ENCODE peak calls at places on chromosome 21, in ten cellular contexts. W is astrocyte of the spinal cord, E is hepatocyte, A is heart left ventricle, V is sigmoid colon, Z is kidney epithelial cell, F is stomach, J is GM12865, B is foreskin keratinocyte, U is GM20000. L is an unnamed sample.

GRCh38 chr21:16418211-16418610 is 688.4 kb downstream of the USP25 start:
- DNase-seq in W (peak; percentile 48), E (no peak), A (no peak), V (no peak), Z (no peak), F (no peak), J (no peak), B (peak; percentile 35), U (no peak), L (no peak)

GRCh38 chr21:15242906-15243305 is 178.1 kb upstream of the NRIP1 start:
- DNase-seq in W (no peak), E (no peak), A (no peak), V (no peak), Z (no peak), F (no peak), J (no peak), B (no peak), U (no peak), L (no peak)

GRCh38 chr21:42107881-42108553 is 36.9 kb downstream of the UMODL1 start:
- DNase-seq in W (peak; percentile 57), E (peak; percentile 88), A (peak; percentile 79), V (no peak), Z (no peak), F (peak; percentile 67), J (peak; percentile 88), B (peak; percentile 71), U (peak; percentile 90), L (no peak)

GRCh38 chr21:46599251-46599572 is 5.7 kb downstream of the S100B start:
- DNase-seq in W (peak; percentile 88), E (peak; percentile 79), A (no peak), V (no peak), Z (peak; percentile 87), F (no peak), J (no peak), B (no peak), U (peak; percentile 16), L (peak; percentile 80)

GRCh38 chr21:46412521-46413364 is 45.9 kb upstream of the DIP2A start:
- DNase-seq in W (no peak), E (no peak), A (peak; percentile 21), V (peak; percentile 55), Z (no peak), F (no peak), J (no peak), B (no peak), U (no peak), L (no peak)

GRCh38 chr21:26918318-26919065 is 48.4 kb downstream of the ADAMTS5 start:
- DNase-seq in W (peak; percentile 9), E (no peak), A (no peak), V (no peak), Z (no peak), F (no peak), J (no peak), B (no peak), U (no peak), L (no peak)

GRCh38 chr21:26849428-26850115 is 4.4 kb upstream of the ADAMTS1 start:
- DNase-seq in W (peak; percentile 75), E (peak; percentile 74), A (no peak), V (no peak), Z (no peak), F (no peak), J (peak; percentile 39), B (peak; percentile 37), U (no peak), L (no peak)

GRCh38 chr21:41765393-41765950 is 1.4 kb downstream of the RIPK4 start:
- DNase-seq in W (no peak), E (no peak), A (no peak), V (peak; percentile 29), Z (no peak), F (no peak), J (no peak), B (peak; percentile 20), U (no peak), L (no peak)

GRCh38 chr21:43816611-43817071 is 27.3 kb downstream of the RRP1 start:
- DNase-seq in W (no peak), E (no peak), A (peak; percentile 52), V (no peak), Z (no peak), F (no peak), J (no peak), B (no peak), U (no peak), L (no peak)
- TF ChIP-seq CTCF in W (peak; percentile 20), E (no peak), A (no peak), V (no peak), Z (no peak), F (no peak), J (no peak), B (no peak), U (peak; percentile 2), L (peak; percentile 14)

GRCh38 chr21:22364163-22364562 is 1366.0 kb downstream of the NCAM2 start:
- DNase-seq in W (no peak), E (no peak), A (no peak), V (no peak), Z (no peak), F (no peak), J (no peak), B (no peak), U (no peak), L (no peak)
- TF ChIP-seq CTCF in W (no peak), E (no peak), A (no peak), V (no peak), Z (no peak), F (no peak), J (no peak), B (no peak), U (no peak), L (no peak)

DNA sequence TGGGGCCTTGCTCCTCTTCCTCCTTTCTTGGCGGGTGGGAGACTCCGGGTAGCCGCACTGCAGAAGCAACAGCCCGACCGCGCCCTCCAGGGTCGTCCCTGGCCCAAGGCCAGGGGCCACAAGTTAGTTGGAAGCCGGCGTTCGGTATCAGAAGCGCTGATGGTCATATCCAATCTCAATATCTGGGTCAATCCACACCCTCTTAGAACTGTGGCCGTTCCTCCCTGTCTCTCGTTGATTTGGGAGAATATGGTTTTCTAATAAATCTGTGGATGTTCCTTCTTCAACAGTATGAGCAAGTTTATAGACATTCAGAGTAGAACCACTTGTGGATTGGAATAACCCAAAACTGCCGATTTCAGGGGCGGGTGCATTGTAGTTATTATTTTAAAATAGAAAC is 2.5 kb downstream of the OLIG2 start:
- DNase-seq in W (no peak), E (no peak), A (no peak), V (peak; percentile 48), Z (no peak), F (no peak), J (no peak), B (no peak), U (peak; percentile 34), L (no peak)
- TF ChIP-seq CTCF in W (no peak), E (no peak), A (no peak), V (no peak), Z (no peak), F (no peak), J (no peak), B (no peak), U (no peak), L (no peak)

DNA sequence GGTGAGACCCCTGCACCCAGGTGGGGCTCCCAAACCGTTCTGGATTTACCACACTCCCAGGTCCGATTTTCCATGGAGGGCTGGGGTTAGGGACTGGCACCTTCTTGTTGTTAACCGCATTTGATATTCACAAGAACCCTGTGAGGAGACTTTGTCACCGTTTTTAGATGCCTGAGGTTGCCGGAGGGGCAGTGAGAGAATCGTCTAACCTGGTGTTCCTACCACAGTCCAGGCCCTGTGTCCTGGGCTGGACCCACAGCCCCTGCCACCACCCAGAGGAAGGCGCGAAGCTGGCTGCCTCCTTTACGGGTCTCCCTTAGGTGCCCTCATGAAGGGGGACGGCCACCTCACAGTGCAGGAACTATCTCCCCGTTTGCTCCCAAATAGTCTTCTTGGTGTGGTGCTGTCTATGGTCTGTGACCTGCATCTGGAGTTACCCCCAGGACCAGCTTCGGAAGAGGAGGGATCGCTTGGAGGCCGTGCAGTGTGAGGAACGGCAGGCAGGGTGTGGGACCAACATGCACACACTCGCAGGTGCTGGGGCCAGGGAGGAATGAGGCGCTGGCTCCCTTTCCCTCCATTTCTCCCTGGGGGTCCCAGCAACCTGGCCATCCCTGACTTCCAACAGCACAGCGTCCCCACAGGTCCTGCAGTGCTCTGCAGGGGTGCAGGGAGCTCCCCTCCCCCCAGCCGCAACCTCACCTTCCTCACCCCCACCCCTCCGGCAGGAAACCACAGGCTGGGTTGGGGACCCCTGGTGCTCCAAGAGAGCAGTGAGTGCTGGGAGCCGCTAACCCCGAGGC is 7.0 kb downstream of the SIM2 start:
- DNase-seq in W (no peak), E (no peak), A (no peak), V (no peak), Z (no peak), F (no peak), J (no peak), B (no peak), U (no peak), L (no peak)
- TF ChIP-seq CTCF in W (peak; percentile 14), E (peak; percentile 21), A (no peak), V (no peak), Z (peak; percentile 32), F (no peak), J (no peak), B (peak; percentile 20), U (no peak), L (peak; percentile 49)

GRCh38 chr21:40331182-40331581 is 463.9 kb downstream of the PCP4 start:
- DNase-seq in W (no peak), E (no peak), A (no peak), V (no peak), Z (no peak), F (no peak), J (no peak), B (no peak), U (no peak), L (no peak)

GRCh38 chr21:40335689-40336088 is 468.5 kb downstream of the PCP4 start:
- DNase-seq in W (no peak), E (no peak), A (no peak), V (no peak), Z (no peak), F (no peak), J (no peak), B (no peak), U (no peak), L (no peak)

GRCh38 chr21:40333731-40334130 is 466.5 kb downstream of the PCP4 start:
- DNase-seq in W (no peak), E (no peak), A (no peak), V (no peak), Z (no peak), F (no peak), J (no peak), B (no peak), U (no peak), L (no peak)

GRCh38 chr21:40334159-40334558 is 466.9 kb downstream of the PCP4 start:
- DNase-seq in W (no peak), E (no peak), A (no peak), V (no peak), Z (no peak), F (no peak), J (no peak), B (no peak), U (no peak), L (no peak)

DNA sequence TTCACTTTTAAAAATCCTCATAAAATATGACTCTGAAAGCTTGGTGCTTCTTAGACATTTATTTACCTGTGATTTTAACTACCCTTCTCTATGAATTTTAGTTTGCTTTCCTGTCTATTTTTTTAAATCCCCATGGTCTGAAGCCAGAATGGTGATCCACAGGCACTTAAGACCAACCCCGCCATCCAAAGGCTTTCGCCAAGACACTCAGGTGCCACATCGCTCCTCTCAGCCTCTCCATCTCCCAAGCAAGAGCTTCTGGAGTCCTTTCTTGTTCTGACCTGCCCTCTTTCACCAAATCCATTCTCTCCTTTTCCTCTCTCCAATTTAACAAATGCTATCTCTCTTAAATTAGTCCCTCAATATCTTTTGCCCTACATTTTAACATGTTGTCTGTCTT is 464.6 kb downstream of the PCP4 start:
- DNase-seq in W (no peak), E (no peak), A (no peak), V (no peak), Z (no peak), F (no peak), J (no peak), B (no peak), U (no peak), L (no peak)
- TF ChIP-seq CTCF in W (no peak), E (no peak), A (no peak), V (no peak), Z (no peak), F (no peak), J (no peak), B (no peak), U (no peak), L (no peak)